ENCODE peak calls at places on chromosomes 13 and 19, in ten cellular contexts. One of them, this sample, is unnamed.

GRCh38 chr19:29805026-29805925 is 6.5 kb upstream of the CCNE1 start:
- DNase-seq in T-helper 17 cell: no peak
- DNase-seq in activated naive CD8-positive, alpha-beta T cell treated with anti-CD3 and anti-CD28 coated beads, Interleukin-2, amount 50 U/mL, for 24 hours: no peak
- DNase-seq in brain microvascular endothelial cell: no peak
- DNase-seq in occipital lobe: no peak
- DNase-seq in IMR-90: peak; percentile 10
- DNase-seq in stimulated activated effector memory CD8-positive, alpha-beta T cell treated with anti-CD3 and anti-CD28 coated beads, Interleukin-12 subunit alpha, Interleukin-12 subunit beta, amount 100 ng/mL, for 72 hours: no peak
- DNase-seq in astrocyte: peak; percentile 18
- DNase-seq in psoas muscle: peak; percentile 38
- DNase-seq in activated T-cell treated with anti-CD3 and anti-CD28 coated beads, Interleukin-2, amount 50 U/mL, for 24 hours: no peak
- DNase-seq in this sample: no peak

GRCh38 chr13:31044658-31045620 is 112.5 kb downstream of the TEX26 start:
- DNase-seq in T-helper 17 cell: no peak
- DNase-seq in activated naive CD8-positive, alpha-beta T cell treated with anti-CD3 and anti-CD28 coated beads, Interleukin-2, amount 50 U/mL, for 24 hours: peak; percentile 46
- DNase-seq in brain microvascular endothelial cell: no peak
- DNase-seq in occipital lobe: no peak
- DNase-seq in IMR-90: no peak
- DNase-seq in stimulated activated effector memory CD8-positive, alpha-beta T cell treated with anti-CD3 and anti-CD28 coated beads, Interleukin-12 subunit alpha, Interleukin-12 subunit beta, amount 100 ng/mL, for 72 hours: no peak
- DNase-seq in astrocyte: no peak
- DNase-seq in psoas muscle: no peak
- DNase-seq in activated T-cell treated with anti-CD3 and anti-CD28 coated beads, Interleukin-2, amount 50 U/mL, for 24 hours: peak; percentile 42
- DNase-seq in this sample: no peak

GRCh38 chr19:45123440-45123850 is 30.5 kb downstream of the PPP1R37 start:
- DNase-seq in T-helper 17 cell: no peak
- DNase-seq in activated naive CD8-positive, alpha-beta T cell treated with anti-CD3 and anti-CD28 coated beads, Interleukin-2, amount 50 U/mL, for 24 hours: no peak
- DNase-seq in brain microvascular endothelial cell: no peak
- DNase-seq in occipital lobe: no peak
- DNase-seq in IMR-90: no peak
- DNase-seq in stimulated activated effector memory CD8-positive, alpha-beta T cell treated with anti-CD3 and anti-CD28 coated beads, Interleukin-12 subunit alpha, Interleukin-12 subunit beta, amount 100 ng/mL, for 72 hours: no peak
- DNase-seq in astrocyte: no peak
- DNase-seq in psoas muscle: no peak
- DNase-seq in activated T-cell treated with anti-CD3 and anti-CD28 coated beads, Interleukin-2, amount 50 U/mL, for 24 hours: no peak
- DNase-seq in this sample: no peak

GRCh38 chr19:33758541-33759013 is 38.1 kb upstream of the KCTD15 start:
- DNase-seq in T-helper 17 cell: no peak
- DNase-seq in activated naive CD8-positive, alpha-beta T cell treated with anti-CD3 and anti-CD28 coated beads, Interleukin-2, amount 50 U/mL, for 24 hours: no peak
- DNase-seq in brain microvascular endothelial cell: no peak
- DNase-seq in occipital lobe: no peak
- DNase-seq in IMR-90: peak; percentile 5
- DNase-seq in stimulated activated effector memory CD8-positive, alpha-beta T cell treated with anti-CD3 and anti-CD28 coated beads, Interleukin-12 subunit alpha, Interleukin-12 subunit beta, amount 100 ng/mL, for 72 hours: no peak
- DNase-seq in astrocyte: no peak
- DNase-seq in psoas muscle: no peak
- DNase-seq in activated T-cell treated with anti-CD3 and anti-CD28 coated beads, Interleukin-2, amount 50 U/mL, for 24 hours: no peak
- DNase-seq in this sample: no peak

GRCh38 chr13:108375034-108375433 is 105.5 kb downstream of the TNFSF13B start:
- DNase-seq in T-helper 17 cell: no peak
- DNase-seq in activated naive CD8-positive, alpha-beta T cell treated with anti-CD3 and anti-CD28 coated beads, Interleukin-2, amount 50 U/mL, for 24 hours: no peak
- DNase-seq in brain microvascular endothelial cell: no peak
- DNase-seq in occipital lobe: no peak
- DNase-seq in IMR-90: no peak
- DNase-seq in stimulated activated effector memory CD8-positive, alpha-beta T cell treated with anti-CD3 and anti-CD28 coated beads, Interleukin-12 subunit alpha, Interleukin-12 subunit beta, amount 100 ng/mL, for 72 hours: no peak
- DNase-seq in astrocyte: no peak
- DNase-seq in psoas muscle: no peak
- DNase-seq in activated T-cell treated with anti-CD3 and anti-CD28 coated beads, Interleukin-2, amount 50 U/mL, for 24 hours: no peak
- DNase-seq in this sample: no peak

GRCh38 chr19:21463449-21464105 is 41.8 kb upstream of the ZNF429 start:
- DNase-seq in T-helper 17 cell: no peak
- DNase-seq in activated naive CD8-positive, alpha-beta T cell treated with anti-CD3 and anti-CD28 coated beads, Interleukin-2, amount 50 U/mL, for 24 hours: peak; percentile 46
- DNase-seq in brain microvascular endothelial cell: no peak
- DNase-seq in occipital lobe: no peak
- DNase-seq in IMR-90: no peak
- DNase-seq in stimulated activated effector memory CD8-positive, alpha-beta T cell treated with anti-CD3 and anti-CD28 coated beads, Interleukin-12 subunit alpha, Interleukin-12 subunit beta, amount 100 ng/mL, for 72 hours: no peak
- DNase-seq in astrocyte: peak; percentile 49
- DNase-seq in psoas muscle: peak; percentile 58
- DNase-seq in activated T-cell treated with anti-CD3 and anti-CD28 coated beads, Interleukin-2, amount 50 U/mL, for 24 hours: peak; percentile 36
- DNase-seq in this sample: no peak

GRCh38 chr19:51398096-51398704 is 7.8 kb upstream of the C19orf84 start:
- DNase-seq in T-helper 17 cell: no peak
- DNase-seq in activated naive CD8-positive, alpha-beta T cell treated with anti-CD3 and anti-CD28 coated beads, Interleukin-2, amount 50 U/mL, for 24 hours: no peak
- DNase-seq in brain microvascular endothelial cell: no peak
- DNase-seq in occipital lobe: no peak
- DNase-seq in IMR-90: peak; percentile 18
- DNase-seq in stimulated activated effector memory CD8-positive, alpha-beta T cell treated with anti-CD3 and anti-CD28 coated beads, Interleukin-12 subunit alpha, Interleukin-12 subunit beta, amount 100 ng/mL, for 72 hours: no peak
- DNase-seq in astrocyte: no peak
- DNase-seq in psoas muscle: no peak
- DNase-seq in activated T-cell treated with anti-CD3 and anti-CD28 coated beads, Interleukin-2, amount 50 U/mL, for 24 hours: no peak
- DNase-seq in this sample: no peak

GRCh38 chr19:43504426-43505185 is at the start of gene PHLDB3:
- DNase-seq in T-helper 17 cell: peak; percentile 32
- DNase-seq in activated naive CD8-positive, alpha-beta T cell treated with anti-CD3 and anti-CD28 coated beads, Interleukin-2, amount 50 U/mL, for 24 hours: peak; percentile 55
- DNase-seq in brain microvascular endothelial cell: no peak
- DNase-seq in occipital lobe: no peak
- DNase-seq in IMR-90: peak; percentile 9
- DNase-seq in stimulated activated effector memory CD8-positive, alpha-beta T cell treated with anti-CD3 and anti-CD28 coated beads, Interleukin-12 subunit alpha, Interleukin-12 subunit beta, amount 100 ng/mL, for 72 hours: no peak
- DNase-seq in astrocyte: no peak
- DNase-seq in psoas muscle: peak; percentile 63
- DNase-seq in activated T-cell treated with anti-CD3 and anti-CD28 coated beads, Interleukin-2, amount 50 U/mL, for 24 hours: no peak
- DNase-seq in this sample: no peak

GRCh38 chr19:36373638-36374156 is 5.3 kb downstream of the ZFP14 start:
- DNase-seq in T-helper 17 cell: no peak
- DNase-seq in activated naive CD8-positive, alpha-beta T cell treated with anti-CD3 and anti-CD28 coated beads, Interleukin-2, amount 50 U/mL, for 24 hours: no peak
- DNase-seq in brain microvascular endothelial cell: no peak
- DNase-seq in occipital lobe: no peak
- DNase-seq in IMR-90: no peak
- DNase-seq in stimulated activated effector memory CD8-positive, alpha-beta T cell treated with anti-CD3 and anti-CD28 coated beads, Interleukin-12 subunit alpha, Interleukin-12 subunit beta, amount 100 ng/mL, for 72 hours: no peak
- DNase-seq in astrocyte: no peak
- DNase-seq in psoas muscle: no peak
- DNase-seq in activated T-cell treated with anti-CD3 and anti-CD28 coated beads, Interleukin-2, amount 50 U/mL, for 24 hours: no peak
- DNase-seq in this sample: no peak

GRCh38 chr13:49356224-49356623 is 87.6 kb downstream of the CAB39L start:
- DNase-seq in T-helper 17 cell: no peak
- DNase-seq in activated naive CD8-positive, alpha-beta T cell treated with anti-CD3 and anti-CD28 coated beads, Interleukin-2, amount 50 U/mL, for 24 hours: no peak
- DNase-seq in brain microvascular endothelial cell: peak; percentile 80
- DNase-seq in occipital lobe: no peak
- DNase-seq in IMR-90: peak; percentile 96
- DNase-seq in stimulated activated effector memory CD8-positive, alpha-beta T cell treated with anti-CD3 and anti-CD28 coated beads, Interleukin-12 subunit alpha, Interleukin-12 subunit beta, amount 100 ng/mL, for 72 hours: no peak
- DNase-seq in astrocyte: peak; percentile 96
- DNase-seq in psoas muscle: no peak
- DNase-seq in activated T-cell treated with anti-CD3 and anti-CD28 coated beads, Interleukin-2, amount 50 U/mL, for 24 hours: no peak
- DNase-seq in this sample: no peak

GRCh38 chr19:30378701-30379100 is 6.5 kb downstream of the ZNF536 start:
- DNase-seq in T-helper 17 cell: no peak
- DNase-seq in activated naive CD8-positive, alpha-beta T cell treated with anti-CD3 and anti-CD28 coated beads, Interleukin-2, amount 50 U/mL, for 24 hours: no peak
- DNase-seq in brain microvascular endothelial cell: no peak
- DNase-seq in occipital lobe: no peak
- DNase-seq in IMR-90: no peak
- DNase-seq in stimulated activated effector memory CD8-positive, alpha-beta T cell treated with anti-CD3 and anti-CD28 coated beads, Interleukin-12 subunit alpha, Interleukin-12 subunit beta, amount 100 ng/mL, for 72 hours: no peak
- DNase-seq in astrocyte: no peak
- DNase-seq in psoas muscle: no peak
- DNase-seq in activated T-cell treated with anti-CD3 and anti-CD28 coated beads, Interleukin-2, amount 50 U/mL, for 24 hours: no peak
- DNase-seq in this sample: no peak

GRCh38 chr13:78022164-78022877 is 103.7 kb upstream of the EDNRB start:
- DNase-seq in T-helper 17 cell: no peak
- DNase-seq in activated naive CD8-positive, alpha-beta T cell treated with anti-CD3 and anti-CD28 coated beads, Interleukin-2, amount 50 U/mL, for 24 hours: peak; percentile 34
- DNase-seq in brain microvascular endothelial cell: peak; percentile 70
- DNase-seq in occipital lobe: no peak
- DNase-seq in IMR-90: peak; percentile 72
- DNase-seq in stimulated activated effector memory CD8-positive, alpha-beta T cell treated with anti-CD3 and anti-CD28 coated beads, Interleukin-12 subunit alpha, Interleukin-12 subunit beta, amount 100 ng/mL, for 72 hours: peak; percentile 8
- DNase-seq in astrocyte: peak; percentile 60
- DNase-seq in psoas muscle: no peak
- DNase-seq in activated T-cell treated with anti-CD3 and anti-CD28 coated beads, Interleukin-2, amount 50 U/mL, for 24 hours: peak; percentile 33
- DNase-seq in this sample: no peak

GRCh38 chr13:98542568-98543379 is 34.1 kb downstream of the STK24 start:
- DNase-seq in T-helper 17 cell: no peak
- DNase-seq in activated naive CD8-positive, alpha-beta T cell treated with anti-CD3 and anti-CD28 coated beads, Interleukin-2, amount 50 U/mL, for 24 hours: no peak
- DNase-seq in brain microvascular endothelial cell: no peak
- DNase-seq in occipital lobe: no peak
- DNase-seq in IMR-90: no peak
- DNase-seq in stimulated activated effector memory CD8-positive, alpha-beta T cell treated with anti-CD3 and anti-CD28 coated beads, Interleukin-12 subunit alpha, Interleukin-12 subunit beta, amount 100 ng/mL, for 72 hours: no peak
- DNase-seq in astrocyte: no peak
- DNase-seq in psoas muscle: peak; percentile 60
- DNase-seq in activated T-cell treated with anti-CD3 and anti-CD28 coated beads, Interleukin-2, amount 50 U/mL, for 24 hours: peak; percentile 36
- DNase-seq in this sample: no peak

GRCh38 chr13:18944501-18945068 is 237.0 kb downstream of the TUBA3C start:
- DNase-seq in T-helper 17 cell: no peak
- DNase-seq in activated naive CD8-positive, alpha-beta T cell treated with anti-CD3 and anti-CD28 coated beads, Interleukin-2, amount 50 U/mL, for 24 hours: no peak
- DNase-seq in brain microvascular endothelial cell: no peak
- DNase-seq in occipital lobe: no peak
- DNase-seq in IMR-90: no peak
- DNase-seq in stimulated activated effector memory CD8-positive, alpha-beta T cell treated with anti-CD3 and anti-CD28 coated beads, Interleukin-12 subunit alpha, Interleukin-12 subunit beta, amount 100 ng/mL, for 72 hours: no peak
- DNase-seq in astrocyte: no peak
- DNase-seq in psoas muscle: no peak
- DNase-seq in activated T-cell treated with anti-CD3 and anti-CD28 coated beads, Interleukin-2, amount 50 U/mL, for 24 hours: no peak
- DNase-seq in this sample: no peak

GRCh38 chr13:24161010-24161775 is 673 bp downstream of the SPATA13 start:
- DNase-seq in T-helper 17 cell: peak; percentile 15
- DNase-seq in activated naive CD8-positive, alpha-beta T cell treated with anti-CD3 and anti-CD28 coated beads, Interleukin-2, amount 50 U/mL, for 24 hours: peak; percentile 42
- DNase-seq in brain microvascular endothelial cell: no peak
- DNase-seq in occipital lobe: no peak
- DNase-seq in IMR-90: no peak
- DNase-seq in stimulated activated effector memory CD8-positive, alpha-beta T cell treated with anti-CD3 and anti-CD28 coated beads, Interleukin-12 subunit alpha, Interleukin-12 subunit beta, amount 100 ng/mL, for 72 hours: peak; percentile 33
- DNase-seq in astrocyte: no peak
- DNase-seq in psoas muscle: peak; percentile 57
- DNase-seq in activated T-cell treated with anti-CD3 and anti-CD28 coated beads, Interleukin-2, amount 50 U/mL, for 24 hours: peak; percentile 75
- DNase-seq in this sample: no peak

GRCh38 chr19:16062789-16063188 is 13.5 kb upstream of the TPM4 start:
- DNase-seq in T-helper 17 cell: peak; percentile 65
- DNase-seq in activated naive CD8-positive, alpha-beta T cell treated with anti-CD3 and anti-CD28 coated beads, Interleukin-2, amount 50 U/mL, for 24 hours: peak; percentile 76
- DNase-seq in brain microvascular endothelial cell: no peak
- DNase-seq in occipital lobe: no peak
- DNase-seq in IMR-90: no peak
- DNase-seq in stimulated activated effector memory CD8-positive, alpha-beta T cell treated with anti-CD3 and anti-CD28 coated beads, Interleukin-12 subunit alpha, Interleukin-12 subunit beta, amount 100 ng/mL, for 72 hours: peak; percentile 61
- DNase-seq in astrocyte: no peak
- DNase-seq in psoas muscle: no peak
- DNase-seq in activated T-cell treated with anti-CD3 and anti-CD28 coated beads, Interleukin-2, amount 50 U/mL, for 24 hours: peak; percentile 83
- DNase-seq in this sample: no peak

GRCh38 chr13:44969858-44970484 is 19.3 kb downstream of the NUFIP1 start:
- DNase-seq in T-helper 17 cell: no peak
- DNase-seq in activated naive CD8-positive, alpha-beta T cell treated with anti-CD3 and anti-CD28 coated beads, Interleukin-2, amount 50 U/mL, for 24 hours: no peak
- DNase-seq in brain microvascular endothelial cell: peak; percentile 52
- DNase-seq in occipital lobe: no peak
- DNase-seq in IMR-90: peak; percentile 71
- DNase-seq in stimulated activated effector memory CD8-positive, alpha-beta T cell treated with anti-CD3 and anti-CD28 coated beads, Interleukin-12 subunit alpha, Interleukin-12 subunit beta, amount 100 ng/mL, for 72 hours: no peak
- DNase-seq in astrocyte: peak; percentile 39
- DNase-seq in psoas muscle: no peak
- DNase-seq in activated T-cell treated with anti-CD3 and anti-CD28 coated beads, Interleukin-2, amount 50 U/mL, for 24 hours: no peak
- DNase-seq in this sample: no peak

GRCh38 chr19:48752511-48753365 is at the start of gene FUT1:
- DNase-seq in T-helper 17 cell: no peak
- DNase-seq in activated naive CD8-positive, alpha-beta T cell treated with anti-CD3 and anti-CD28 coated beads, Interleukin-2, amount 50 U/mL, for 24 hours: peak; percentile 32
- DNase-seq in brain microvascular endothelial cell: no peak
- DNase-seq in occipital lobe: no peak
- DNase-seq in IMR-90: no peak
- DNase-seq in stimulated activated effector memory CD8-positive, alpha-beta T cell treated with anti-CD3 and anti-CD28 coated beads, Interleukin-12 subunit alpha, Interleukin-12 subunit beta, amount 100 ng/mL, for 72 hours: no peak
- DNase-seq in astrocyte: no peak
- DNase-seq in psoas muscle: peak; percentile 75
- DNase-seq in activated T-cell treated with anti-CD3 and anti-CD28 coated beads, Interleukin-2, amount 50 U/mL, for 24 hours: peak; percentile 60
- DNase-seq in this sample: peak; percentile 89